ENCODE peak calls at places on chromosome 10, in six cellular contexts. G, Z, E, W, K and X are unnamed samples. For H3K4me1, the result is how much of the 10 kb centered on the place peaks cover.

GRCh38 chr10:10792681-10793080 is 225.0 kb upstream of the CELF2 start:
- DNase-seq in G (no peak), Z (no peak), E (no peak), W (no peak), K (peak), X (peak)

GRCh38 chr10:4064489-4064888 is 279.5 kb upstream of the KLF6 start:
- DNase-seq in G (no peak), Z (no peak), E (no peak), W (no peak), K (no peak), X (no peak)

GRCh38 chr10:58967551-58968418 is 208.7 kb upstream of the PHYHIPL start:
- DNase-seq in G (no peak), Z (peak), E (peak), W (no peak), K (peak), X (no peak)

GRCh38 chr10:133015816-133016462 is 71.8 kb upstream of the ADGRA1 start:
- DNase-seq in G (no peak), Z (no peak), E (no peak), W (no peak), K (no peak), X (no peak)

GRCh38 chr10:24958701-24959392 is 6.4 kb upstream of the PRTFDC1 start:
- DNase-seq in G (no peak), Z (no peak), E (no peak), W (no peak), K (no peak), X (no peak)

GRCh38 chr10:73581912-73582311 is 9.2 kb downstream of the USP54 start:
- DNase-seq in G (no peak), Z (no peak), E (no peak), W (no peak), K (no peak), X (no peak)

GRCh38 chr10:62327897-62328296 is 46.3 kb upstream of the ZNF365 start:
- DNase-seq in G (no peak), Z (no peak), E (no peak), W (no peak), K (no peak), X (no peak)

GRCh38 chr10:36451391-36451790 is 674.0 kb upstream of the ANKRD30A start:
- DNase-seq in G (no peak), Z (no peak), E (no peak), W (no peak), K (no peak), X (no peak)

GRCh38 chr10:110208614-110209398 is 1.4 kb downstream of the MXI1 start:
- DNase-seq in G (peak), Z (no peak), E (peak), W (peak), K (peak), X (no peak)

GRCh38 chr10:132204078-132204780 is 17.5 kb downstream of the DPYSL4 start:
- DNase-seq in G (no peak), Z (no peak), E (no peak), W (no peak), K (no peak), X (no peak)

GRCh38 chr10:21533577-21534475 is at the start of gene MLLT10:
- DNase-seq in G (peak), Z (peak), E (peak), W (peak), K (peak), X (peak)

GRCh38 chr10:66167816-66168215 is 758.0 kb upstream of the LRRTM3 start:
- DNase-seq in G (no peak), Z (no peak), E (no peak), W (no peak), K (no peak), X (peak)

GRCh38 chr10:96502561-96503267 is 11.0 kb downstream of the TLL2 start:
- DNase-seq in G (no peak), Z (no peak), E (no peak), W (no peak), K (no peak), X (peak)

GRCh38 chr10:46028584-46029570 is 1.5 kb downstream of the NCOA4 start:
- DNase-seq in G (peak), Z (no peak), E (peak), W (no peak), K (peak), X (no peak)

GRCh38 chr10:46022978-46023702 is 7.3 kb downstream of the NCOA4 start:
- DNase-seq in G (peak), Z (peak), E (peak), W (peak), K (peak), X (peak)

GRCh38 chr10:46030091-46030937 is at the start of gene NCOA4:
- DNase-seq in G (peak), Z (peak), E (peak), W (peak), K (peak), X (peak)

GRCh38 chr10:46024948-46025347 is 5.5 kb downstream of the NCOA4 start:
- DNase-seq in G (no peak), Z (no peak), E (no peak), W (no peak), K (no peak), X (no peak)

DNA sequence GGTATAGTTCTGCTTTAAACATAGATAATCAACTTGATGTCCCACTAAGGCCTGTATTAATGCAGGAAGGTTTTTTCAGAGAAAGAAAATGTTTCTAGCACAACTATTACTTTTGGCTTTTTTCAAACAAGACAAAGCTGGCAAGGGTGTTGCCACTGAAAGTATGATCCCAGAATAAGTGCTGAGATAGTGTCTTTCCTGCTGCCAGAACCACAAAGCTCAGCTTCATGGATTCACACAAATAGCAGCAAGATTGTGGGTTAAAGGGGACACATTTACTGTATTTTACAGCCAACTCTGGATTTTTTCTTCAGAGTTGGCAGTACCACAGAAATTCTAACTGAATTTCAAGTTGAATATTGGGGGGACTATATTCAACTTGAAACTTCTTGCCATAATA is 4.3 kb downstream of the NCOA4 start:
- DNase-seq in G (no peak), Z (no peak), E (no peak), W (no peak), K (no peak), X (no peak)
- H3K4me1 ChIP-seq in G (half or more), Z (under half), E (under half), W (half or more), K (under half), X (under half)

GRCh38 chr10:88385601-88386203 is 197.4 kb downstream of the RNLS start:
- DNase-seq in G (peak), Z (peak), E (no peak), W (peak), K (peak), X (peak)
- H3K27ac ChIP-seq in G (no peak), Z (no peak), E (peak), W (peak), K (peak), X (peak)

GRCh38 chr10:63689768-63690167 is 168.6 kb downstream of the REEP3 start:
- DNase-seq in G (no peak), Z (no peak), E (no peak), W (no peak), K (no peak), X (no peak)
- H3K4me1 ChIP-seq in G (under half), Z (under half), E (under half), W (under half), K (under half), X (under half)

GRCh38 chr10:17394854-17395253 is 59.5 kb downstream of the ST8SIA6 start:
- DNase-seq in G (no peak), Z (no peak), E (no peak), W (no peak), K (no peak), X (no peak)

DNA sequence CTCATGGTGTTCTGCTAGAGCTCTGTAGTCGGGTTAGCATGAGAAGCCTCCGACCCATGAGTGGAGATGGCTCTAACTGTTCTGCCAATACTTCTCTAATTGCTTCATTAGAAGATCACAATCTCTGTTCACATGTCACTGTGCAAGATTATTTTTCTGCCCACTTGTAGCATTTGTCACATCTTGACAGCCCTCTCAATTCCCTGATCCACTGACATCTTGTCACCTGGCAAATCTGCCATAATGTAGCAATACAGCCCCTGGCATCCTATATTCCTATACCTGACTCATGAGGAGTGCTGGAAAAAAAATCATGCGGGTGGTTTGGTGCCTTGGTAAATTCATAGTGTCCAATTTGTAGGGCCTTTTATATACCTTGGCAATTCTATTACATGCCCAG is 58.4 kb downstream of the ST8SIA6 start:
- DNase-seq in G (no peak), Z (no peak), E (no peak), W (no peak), K (no peak), X (no peak)
- H3K27ac ChIP-seq in G (no peak), Z (no peak), E (no peak), W (no peak), K (no peak), X (no peak)

GRCh38 chr10:43226441-43226840 is 40.4 kb downstream of the RASGEF1A start:
- DNase-seq in G (peak), Z (peak), E (no peak), W (no peak), K (no peak), X (no peak)
- H3K4me1 ChIP-seq in G (under half), Z (under half), E (under half), W (under half), K (under half), X (under half)

DNA sequence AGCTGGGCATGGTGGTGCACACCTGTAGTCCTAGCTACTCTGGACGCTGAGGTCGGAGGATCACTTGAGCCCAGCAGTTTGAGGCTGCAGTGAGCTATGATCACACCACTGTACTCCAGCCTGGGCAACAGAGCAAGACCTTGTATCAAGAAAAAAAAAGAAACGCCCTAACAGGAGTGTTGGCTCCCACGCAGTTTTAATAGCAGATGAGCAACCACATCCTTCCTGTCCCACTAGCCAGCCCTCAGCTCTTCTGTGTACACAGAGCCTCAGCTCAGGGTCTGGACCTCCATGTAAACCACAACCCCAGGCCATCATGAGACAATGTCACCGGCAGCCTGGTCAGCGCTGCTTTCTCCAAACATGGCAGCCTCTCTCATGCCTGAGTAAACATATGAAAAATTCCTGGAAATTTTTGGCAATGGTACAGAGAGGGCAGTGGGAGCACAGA is 108.2 kb downstream of the PIP4K2A start:
- DNase-seq in G (peak), Z (no peak), E (no peak), W (peak), K (no peak), X (no peak)
- H3K27ac ChIP-seq in G (peak), Z (no peak), E (no peak), W (peak), K (no peak), X (no peak)

GRCh38 chr10:60848680-60849079 is 70.4 kb downstream of the CDK1 start:
- DNase-seq in G (no peak), Z (no peak), E (no peak), W (no peak), K (no peak), X (no peak)
- H3K4me1 ChIP-seq in G (under half), Z (under half), E (under half), W (under half), K (under half), X (under half)

GRCh38 chr10:107970512-107970911 is 806.0 kb upstream of the SORCS1 start:
- DNase-seq in G (no peak), Z (no peak), E (no peak), W (no peak), K (no peak), X (no peak)

GRCh38 chr10:107971411-107971810 is 806.9 kb upstream of the SORCS1 start:
- DNase-seq in G (no peak), Z (no peak), E (no peak), W (no peak), K (no peak), X (peak)

GRCh38 chr10:107971973-107972372 is 807.5 kb upstream of the SORCS1 start:
- DNase-seq in G (no peak), Z (no peak), E (no peak), W (no peak), K (peak), X (peak)

GRCh38 chr10:107966817-107967216 is 802.3 kb upstream of the SORCS1 start:
- DNase-seq in G (no peak), Z (no peak), E (no peak), W (no peak), K (no peak), X (peak)

GRCh38 chr10:107969936-107970335 is 805.4 kb upstream of the SORCS1 start:
- DNase-seq in G (no peak), Z (no peak), E (no peak), W (no peak), K (no peak), X (no peak)
- H3K27ac ChIP-seq in G (no peak), Z (no peak), E (no peak), W (no peak), K (no peak), X (no peak)

GRCh38 chr10:1468777-1469176 is 268.5 kb downstream of the ADARB2 start:
- DNase-seq in G (no peak), Z (no peak), E (no peak), W (no peak), K (no peak), X (no peak)

GRCh38 chr10:1467450-1467849 is 269.9 kb downstream of the ADARB2 start:
- DNase-seq in G (no peak), Z (no peak), E (no peak), W (no peak), K (no peak), X (no peak)

GRCh38 chr10:1464866-1465265 is 272.5 kb downstream of the ADARB2 start:
- DNase-seq in G (no peak), Z (no peak), E (no peak), W (no peak), K (no peak), X (no peak)

GRCh38 chr10:1465421-1465902 is 271.9 kb downstream of the ADARB2 start:
- DNase-seq in G (no peak), Z (no peak), E (no peak), W (no peak), K (peak), X (peak)

DNA sequence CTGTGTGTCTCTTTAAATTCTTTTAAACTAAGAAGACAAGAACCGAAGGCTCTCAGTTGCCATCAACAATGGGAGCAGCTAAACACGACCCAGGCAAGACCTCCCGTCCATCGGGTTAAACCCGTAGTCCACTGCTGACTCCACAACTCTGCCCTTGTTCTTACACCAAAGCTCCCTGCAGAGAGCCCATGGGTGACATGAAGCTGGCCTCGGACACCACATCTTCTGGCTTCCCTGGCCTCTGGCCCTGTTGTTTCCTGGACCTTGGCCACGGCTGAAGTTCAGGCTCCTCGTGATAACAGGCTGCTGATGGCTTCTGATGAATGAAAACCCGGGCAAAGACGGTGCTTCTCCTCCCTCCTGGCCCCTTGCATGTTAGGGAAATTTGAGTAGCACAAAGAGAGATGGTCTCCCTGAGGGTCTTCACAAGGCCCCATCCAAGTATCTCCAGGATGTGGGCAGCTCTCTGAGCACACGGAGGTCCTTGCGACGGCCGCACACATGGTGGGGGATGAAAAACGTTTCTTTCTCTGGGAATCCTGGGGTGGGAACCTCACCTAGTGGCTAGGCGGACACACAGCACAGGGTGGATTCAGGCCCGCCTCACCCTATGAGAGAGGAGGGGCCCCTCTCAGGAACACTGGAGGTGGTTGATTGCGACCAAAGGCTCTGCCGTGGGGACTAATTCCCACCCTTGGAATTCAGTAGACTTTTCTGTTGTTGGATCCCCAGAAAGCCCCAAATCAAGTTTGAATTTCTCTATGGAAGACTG is 271.1 kb downstream of the ADARB2 start:
- DNase-seq in G (no peak), Z (no peak), E (no peak), W (no peak), K (no peak), X (no peak)
- H3K4me1 ChIP-seq in G (under half), Z (under half), E (under half), W (under half), K (under half), X (under half)